ENCODE peak calls at places on chromosomes 3 and 15, in seven cellular contexts. B is brain microvascular endothelial cell, I is thyroid gland, P is heart right ventricle, C is esophagus squamous epithelium, D is A549, X is stomach. J is an unnamed sample.

GRCh38 chr15:31145271-31145911 is 43.9 kb upstream of the TRPM1 start:
- DNase-seq in B (no peak), I (no peak), P (no peak), D (no peak), C (no peak), X (no peak), J (no peak)

GRCh38 chr15:91860498-91860897 is 7.0 kb downstream of the SLCO3A1 start:
- DNase-seq in P (no peak), D (no peak), C (no peak), X (no peak), I (no peak), B (no peak), J (no peak)

GRCh38 chr3:11624161-11624560 is 19.6 kb downstream of the VGLL4 start:
- DNase-seq in D (no peak), X (no peak), P (no peak), B (peak), C (no peak), I (no peak), J (no peak)

GRCh38 chr3:191085091-191085490 is 114.0 kb upstream of the OSTN start:
- DNase-seq in D (no peak), C (no peak), I (no peak), X (no peak), P (no peak), B (no peak), J (no peak)

GRCh38 chr3:23256741-23257435 is 53.8 kb downstream of the UBE2E2 start:
- DNase-seq in C (no peak), I (no peak), X (no peak), D (no peak), P (no peak), B (no peak), J (no peak)

GRCh38 chr15:22780267-22780666 is 6.2 kb upstream of the NIPA1 start:
- DNase-seq in P (no peak), I (no peak), X (no peak), D (no peak), C (no peak), B (no peak), J (no peak)

GRCh38 chr3:15291589-15292541 is 40.5 kb downstream of the SH3BP5 start:
- DNase-seq in I (no peak), D (no peak), P (no peak), B (no peak), X (no peak), C (no peak), J (no peak)

GRCh38 chr3:181534881-181535280 is 176.8 kb upstream of the SOX2 start:
- DNase-seq in B (no peak), C (no peak), I (no peak), X (no peak), D (no peak), P (no peak), J (no peak)

GRCh38 chr3:36774072-36774471 is 9.7 kb upstream of the DCLK3 start:
- DNase-seq in C (no peak), I (no peak), B (peak), P (no peak), X (no peak), D (no peak), J (no peak)

GRCh38 chr3:160381470-160381869 is 17.6 kb downstream of the IFT80 start:
- DNase-seq in P (no peak), B (peak), I (no peak), X (no peak), C (no peak), D (no peak), J (no peak)

GRCh38 chr3:138434875-138435772 is 708 bp downstream of the ESYT3 start:
- DNase-seq in C (no peak), B (no peak), X (no peak), I (peak), D (no peak), P (no peak), J (no peak)

GRCh38 chr15:82856397-82857170 is 47.2 kb downstream of the WHAMM start:
- DNase-seq in I (peak), C (no peak), P (no peak), B (no peak), D (no peak), X (peak), J (no peak)

GRCh38 chr3:69088033-69088432 is 3.3 kb downstream of the ARL6IP5 start:
- DNase-seq in B (no peak), D (peak), C (no peak), X (no peak), P (no peak), I (no peak), J (no peak)

GRCh38 chr3:119514637-119515036 is 16.3 kb downstream of the TIMMDC1 start:
- DNase-seq in D (no peak), I (no peak), C (no peak), X (no peak), B (no peak), P (no peak), J (no peak)

GRCh38 chr3:46947981-46948791 is 28.4 kb downstream of the CCDC12 start:
- DNase-seq in D (peak), P (peak), X (peak), C (no peak), B (peak), I (peak), J (no peak)

GRCh38 chr15:92082217-92082843 is 228.8 kb downstream of the SLCO3A1 start:
- DNase-seq in X (peak), B (peak), C (no peak), P (peak), I (peak), D (peak), J (peak)

GRCh38 chr15:76274226-76274625 is 37.0 kb downstream of the ETFA start:
- DNase-seq in P (no peak), D (no peak), C (no peak), B (peak), I (no peak), X (no peak), J (no peak)

GRCh38 chr15:40770147-40770721 is 454 bp downstream of the C15orf62 start:
- DNase-seq in P (no peak), B (no peak), D (no peak), C (no peak), I (no peak), X (peak), J (no peak)

GRCh38 chr15:38745611-38746010 is 181.0 kb upstream of the RASGRP1 start:
- DNase-seq in D (no peak), B (no peak), C (no peak), X (no peak), I (no peak), P (no peak), J (no peak)

GRCh38 chr3:113147608-113148306 is 63.6 kb upstream of the BOC start:
- DNase-seq in D (no peak), B (no peak), C (no peak), X (no peak), P (peak), I (no peak), J (no peak)

GRCh38 chr15:31975446-31976229 is 54.7 kb upstream of the CHRNA7 start:
- DNase-seq in B (no peak), C (no peak), P (no peak), D (no peak), X (no peak), I (peak), J (no peak)

GRCh38 chr3:14906355-14906960 is 40.9 kb upstream of the NR2C2 start:
- DNase-seq in I (no peak), P (no peak), X (peak), C (no peak), D (no peak), B (no peak), J (no peak)

GRCh38 chr3:42746455-42747450 is 26.3 kb downstream of the CCDC13 start:
- DNase-seq in D (no peak), B (no peak), P (no peak), C (no peak), X (peak), I (peak), J (peak)

GRCh38 chr15:85974742-85975141 is 104.9 kb upstream of the AGBL1 start:
- DNase-seq in B (no peak), P (no peak), D (no peak), I (no peak), X (no peak), C (no peak), J (no peak)

GRCh38 chr15:60000113-60000823 is 3.8 kb upstream of the FOXB1 start:
- DNase-seq in X (no peak), D (no peak), I (no peak), B (no peak), P (no peak), C (no peak), J (no peak)

GRCh38 chr3:30347679-30348216 is 258.7 kb upstream of the TGFBR2 start:
- DNase-seq in P (no peak), C (no peak), B (peak), I (no peak), D (no peak), X (no peak), J (no peak)

GRCh38 chr15:80423215-80423614 is 19.0 kb downstream of the ARNT2 start:
- DNase-seq in X (no peak), P (no peak), B (peak), D (no peak), C (no peak), I (no peak), J (peak)

GRCh38 chr3:188262913-188263683 is 109.1 kb downstream of the LPP start:
- DNase-seq in X (no peak), C (no peak), B (peak), I (no peak), P (peak), D (no peak), J (no peak)

GRCh38 chr3:59775106-59775505 is 725.3 kb upstream of the CFAP20DC start:
- DNase-seq in B (no peak), P (no peak), C (no peak), X (no peak), D (no peak), I (no peak), J (no peak)

GRCh38 chr3:10311710-10312109 is 9.2 kb downstream of the SEC13 start:
- DNase-seq in P (no peak), I (no peak), B (no peak), C (no peak), X (no peak), D (no peak), J (no peak)

GRCh38 chr15:91970142-91970541 is 116.6 kb downstream of the SLCO3A1 start:
- DNase-seq in C (no peak), P (peak), I (no peak), B (no peak), X (peak), D (no peak), J (peak)

GRCh38 chr15:101014921-101015841 is 96.0 kb downstream of the LRRK1 start:
- DNase-seq in C (no peak), X (peak), P (peak), D (peak), B (peak), I (peak), J (no peak)

GRCh38 chr3:196735751-196736150 is 3.9 kb upstream of the PAK2 start:
- DNase-seq in B (no peak), C (no peak), X (no peak), P (no peak), D (no peak), I (no peak), J (no peak)

GRCh38 chr15:92385096-92385495 is 8.6 kb upstream of the ST8SIA2 start:
- DNase-seq in B (peak), I (no peak), D (no peak), P (no peak), C (no peak), X (no peak), J (no peak)

GRCh38 chr3:56269755-56270154 is 198.5 kb downstream of the ERC2 start:
- DNase-seq in I (no peak), X (no peak), B (no peak), C (no peak), P (peak), D (no peak), J (no peak)

DNA sequence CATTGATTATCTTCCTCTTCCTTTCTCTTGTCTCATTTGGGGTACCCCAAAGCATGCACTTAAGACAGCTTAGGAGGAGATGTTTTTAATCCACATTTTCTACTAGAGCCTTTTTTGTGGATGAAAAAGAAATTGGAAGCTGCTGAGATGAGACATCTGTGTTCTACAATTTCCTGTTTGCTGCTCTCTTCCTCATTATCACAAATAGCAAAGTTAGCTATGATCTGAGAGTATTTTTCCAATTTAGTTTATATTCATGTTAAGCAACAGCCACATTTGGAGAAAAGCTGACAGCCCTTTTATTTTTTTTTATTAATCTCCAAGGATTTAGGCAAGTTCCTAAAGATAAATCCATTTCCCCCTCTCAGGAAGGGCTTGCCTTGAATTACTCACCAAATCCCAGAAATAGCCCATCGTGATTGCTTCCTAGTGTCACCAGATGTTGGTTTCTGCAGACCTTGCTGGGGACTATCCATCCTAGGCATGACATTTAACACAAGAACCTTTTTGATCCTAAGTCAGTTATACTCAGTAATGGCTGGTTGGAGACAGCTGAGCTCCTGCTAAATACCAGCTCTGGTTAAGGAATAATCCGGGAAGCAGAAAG is 70.8 kb upstream of the FILIP1L start:
- DNase-seq in D (no peak), I (no peak), X (no peak), P (peak), C (no peak), B (no peak), J (no peak)
- H3K27ac ChIP-seq in D (no peak), I (no peak), X (peak), P (peak), C (peak), B (no peak), J (no peak)

DNA sequence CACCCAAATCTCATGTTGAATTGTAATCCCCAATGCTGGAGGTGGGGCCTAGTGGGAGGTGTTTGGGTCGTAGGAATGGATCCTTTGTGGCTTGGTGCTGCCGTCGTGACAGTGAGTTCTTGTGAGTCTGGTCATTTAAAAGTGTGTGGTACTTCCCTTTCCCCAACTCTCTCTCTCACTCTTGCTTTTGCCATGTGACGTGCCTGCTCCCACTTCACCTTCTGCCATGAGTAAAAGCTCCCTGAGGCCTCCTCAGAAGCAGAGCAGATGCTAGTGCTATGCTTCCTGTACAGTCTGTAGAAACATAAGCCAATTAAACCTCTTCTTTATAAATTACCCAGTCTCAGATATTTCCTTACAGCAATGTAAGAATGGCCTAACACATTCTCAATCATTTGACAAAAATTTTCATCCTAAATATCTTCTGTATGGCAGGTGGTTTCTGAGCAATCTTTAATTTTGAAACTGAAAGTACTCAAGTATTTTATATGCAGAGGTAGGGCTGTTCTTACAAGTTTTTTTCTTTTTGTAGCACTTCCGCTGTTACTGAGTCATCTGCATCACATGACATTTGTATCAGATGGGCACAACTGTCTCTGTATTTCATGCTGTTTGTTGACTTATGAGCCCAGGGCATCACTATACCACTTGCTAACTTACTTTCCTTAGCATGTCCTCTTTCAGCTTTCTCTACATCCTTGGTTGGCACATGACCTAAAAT is 8.8 kb downstream of the RPL39L start:
- DNase-seq in P (no peak), B (peak), D (no peak), I (no peak), C (no peak), X (no peak), J (peak)
- H3K4me3 ChIP-seq in P (no peak), B (no peak), D (no peak), I (no peak), C (no peak), X (no peak), J (no peak)

DNA sequence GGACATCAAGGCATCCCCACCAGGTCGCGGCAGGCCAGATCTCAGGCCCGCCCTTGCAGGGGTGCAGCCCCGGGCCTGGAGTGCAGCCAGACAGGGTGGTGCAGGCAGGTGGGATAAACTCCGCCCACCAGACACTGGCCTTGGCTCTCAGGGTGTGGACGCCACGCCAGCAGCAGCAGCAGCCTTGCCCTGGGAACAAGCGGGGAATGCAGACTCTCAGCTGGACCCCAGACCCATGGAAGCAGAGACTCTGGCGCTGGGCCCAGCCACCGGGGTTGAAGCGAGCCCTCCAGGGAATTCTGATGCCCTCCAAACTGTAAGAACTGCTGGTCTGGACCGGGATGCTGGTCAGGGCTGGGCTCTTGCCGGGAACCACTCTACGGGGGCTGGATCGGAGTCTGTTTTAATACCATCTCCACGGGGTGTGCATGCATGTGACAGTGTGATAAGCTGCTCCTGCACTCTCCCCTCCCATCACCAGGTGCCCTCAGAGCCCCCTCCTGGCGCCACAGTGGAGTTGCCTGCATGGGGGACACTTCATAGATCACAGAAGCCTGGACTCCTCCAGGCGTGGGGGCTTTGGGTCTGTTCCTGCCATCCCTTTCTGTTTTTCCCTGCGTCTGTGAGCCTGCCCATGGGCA is 142.7 kb downstream of the NSMCE3 start:
- DNase-seq in P (no peak), D (no peak), X (no peak), B (no peak), I (no peak), C (no peak), J (no peak)
- TF ChIP-seq CTCF in P (no peak), D (no peak), X (no peak), B (peak), I (no peak), C (no peak), J (no peak)

GRCh38 chr15:74179101-74179841 is 5.8 kb downstream of the ISLR start:
- DNase-seq in C (no peak), I (peak), P (peak), X (no peak), B (peak), D (no peak), J (peak)
- H3K27ac ChIP-seq in C (peak), I (peak), P (peak), X (peak), B (peak), D (peak), J (peak)

DNA sequence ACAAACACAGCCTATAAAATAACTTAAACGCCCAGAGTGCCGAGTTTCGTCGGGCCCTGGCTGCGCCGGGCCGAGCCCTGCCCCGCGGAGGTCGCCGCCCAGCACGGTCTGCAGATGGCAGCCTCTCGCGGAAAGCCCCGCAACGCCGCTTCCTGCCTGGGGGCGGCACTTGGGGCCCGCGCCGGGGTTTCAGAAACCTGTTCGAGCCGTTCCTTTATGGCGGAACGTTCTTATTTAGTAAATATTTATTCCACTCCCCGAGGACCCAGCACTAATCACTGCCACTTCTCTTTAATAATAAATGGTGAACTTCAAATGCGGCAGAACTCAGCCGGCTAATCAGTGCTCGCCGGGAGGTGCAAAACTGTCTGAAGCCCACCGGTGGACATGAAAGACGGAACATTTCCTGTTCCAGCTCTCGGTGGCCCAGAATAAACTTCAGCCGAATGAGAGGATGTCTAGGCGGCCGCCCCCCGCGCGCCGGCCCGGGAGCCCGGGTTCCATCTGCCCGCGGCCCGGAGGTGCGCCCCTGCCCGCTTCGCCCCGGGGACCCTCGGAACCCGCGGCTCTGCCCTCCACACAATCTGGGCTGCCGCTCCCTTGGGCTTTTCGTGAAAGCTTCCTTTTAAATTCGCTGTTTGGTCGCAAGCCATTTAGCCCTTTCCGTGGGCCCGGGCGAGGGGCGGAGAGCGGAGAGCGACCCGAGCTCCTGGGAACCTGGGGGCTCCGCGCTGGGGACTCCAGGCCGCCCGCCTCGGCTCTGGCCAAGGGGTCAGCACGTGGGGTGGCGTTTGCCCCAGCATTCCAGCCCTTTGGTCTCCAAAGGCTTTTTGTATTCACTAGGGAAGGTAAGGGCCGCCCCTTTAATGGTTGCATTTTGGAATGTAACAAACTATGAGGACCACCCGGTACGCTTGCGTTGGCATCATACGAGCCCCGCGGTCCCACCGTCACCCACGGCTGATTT is 110.8 kb upstream of the ATP11B start:
- DNase-seq in P (peak), X (peak), I (peak), D (peak), B (peak), C (no peak), J (no peak)
- H3K4me3 ChIP-seq in P (peak), X (peak), I (peak), D (peak), B (peak), C (peak), J (peak)

GRCh38 chr15:58556541-58556940 is 124.8 kb downstream of the LIPC start:
- DNase-seq in I (no peak), C (no peak), D (no peak), P (no peak), B (no peak), X (no peak), J (no peak)
- TF ChIP-seq CTCF in I (no peak), C (no peak), D (no peak), P (no peak), B (no peak), X (no peak), J (no peak)

J was measured in AG04450.